ENCODE peak calls at places on chromosomes 7 and 10, in seven cellular contexts. I, F, Z, U, L, D and H are unnamed samples.

GRCh38 chr10:46106410-46107255 is 60.6 kb upstream of the MSMB start:
- DNase-seq in I (peak; percentile 44), F (peak; percentile 62), Z (no peak), U (no peak), L (peak; percentile 67), D (peak; percentile 78), H (peak; percentile 64)

GRCh38 chr10:87915989-87916388 is 52.6 kb downstream of the PTEN start:
- DNase-seq in I (no peak), F (peak; percentile 62), Z (no peak), U (no peak), L (peak; percentile 29), D (no peak), H (peak; percentile 28)

GRCh38 chr7:108016841-108017775 is 14.1 kb upstream of the LAMB1 start:
- DNase-seq in I (no peak), F (peak; percentile 57), Z (no peak), U (no peak), L (peak; percentile 70), D (no peak), H (peak; percentile 69)

GRCh38 chr7:94401411-94401810 is 6.7 kb downstream of the COL1A2 start:
- DNase-seq in I (no peak), F (peak; percentile 17), Z (no peak), U (no peak), L (peak; percentile 58), D (no peak), H (no peak)

GRCh38 chr7:98282727-98283126 is 1.2 kb downstream of the BRI3 start:
- DNase-seq in I (no peak), F (no peak), Z (no peak), U (no peak), L (peak; percentile 28), D (no peak), H (peak; percentile 46)

GRCh38 chr10:86313621-86314041 is 53.0 kb downstream of the GRID1 start:
- DNase-seq in I (no peak), F (no peak), Z (no peak), U (no peak), L (no peak), D (no peak), H (no peak)

GRCh38 chr10:126997801-126998590 is 92.8 kb downstream of the DOCK1 start:
- DNase-seq in I (no peak), F (no peak), Z (no peak), U (no peak), L (no peak), D (no peak), H (no peak)

GRCh38 chr7:131231381-131232220 is 96.1 kb upstream of the MKLN1 start:
- DNase-seq in I (peak; percentile 61), F (peak; percentile 70), Z (no peak), U (no peak), L (peak; percentile 80), D (no peak), H (peak; percentile 79)

GRCh38 chr10:79055100-79055782 is 13.5 kb upstream of the ZMIZ1 start:
- DNase-seq in I (no peak), F (no peak), Z (no peak), U (no peak), L (no peak), D (peak; percentile 9), H (no peak)

GRCh38 chr7:100865971-100866720 is 1.0 kb upstream of the TRIP6 start:
- DNase-seq in I (peak; percentile 51), F (peak; percentile 49), Z (no peak), U (no peak), L (no peak), D (peak; percentile 89), H (no peak)

GRCh38 chr10:95403690-95404459 is 113.1 kb upstream of the PDLIM1 start:
- DNase-seq in I (no peak), F (no peak), Z (no peak), U (no peak), L (no peak), D (no peak), H (no peak)

GRCh38 chr10:75650648-75651047 is 219.2 kb downstream of the LRMDA start:
- DNase-seq in I (no peak), F (no peak), Z (no peak), U (no peak), L (no peak), D (no peak), H (no peak)

GRCh38 chr10:75648854-75649253 is 217.4 kb downstream of the LRMDA start:
- DNase-seq in I (no peak), F (no peak), Z (no peak), U (peak; percentile 16), L (no peak), D (no peak), H (no peak)

GRCh38 chr10:75652136-75652535 is 220.7 kb downstream of the LRMDA start:
- DNase-seq in I (no peak), F (peak; percentile 60), Z (no peak), U (no peak), L (no peak), D (no peak), H (no peak)

GRCh38 chr10:75653761-75654160 is 222.3 kb downstream of the LRMDA start:
- DNase-seq in I (no peak), F (no peak), Z (no peak), U (no peak), L (no peak), D (no peak), H (no peak)

GRCh38 chr10:75651452-75651851 is 220.0 kb downstream of the LRMDA start:
- DNase-seq in I (no peak), F (no peak), Z (no peak), U (no peak), L (peak; percentile 34), D (no peak), H (peak; percentile 6)
- TF ChIP-seq CTCF in I (no peak), F (peak; percentile 8), Z (peak; percentile 37), U (peak; percentile 36), L (peak; percentile 52), D (peak; percentile 13), H (peak; percentile 6)

GRCh38 chr7:157009778-157010587 is 480 bp downstream of the MNX1 start:
- DNase-seq in I (no peak), F (no peak), Z (no peak), U (no peak), L (no peak), D (no peak), H (no peak)

GRCh38 chr7:157009170-157009777 is 1.2 kb downstream of the MNX1 start:
- DNase-seq in I (no peak), F (no peak), Z (no peak), U (peak; percentile 10), L (no peak), D (no peak), H (no peak)

GRCh38 chr7:157006829-157007469 is 3.5 kb downstream of the MNX1 start:
- DNase-seq in I (no peak), F (no peak), Z (no peak), U (no peak), L (no peak), D (no peak), H (no peak)

GRCh38 chr7:157007470-157008066 is 2.9 kb downstream of the MNX1 start:
- DNase-seq in I (no peak), F (no peak), Z (no peak), U (no peak), L (no peak), D (no peak), H (no peak)

DNA sequence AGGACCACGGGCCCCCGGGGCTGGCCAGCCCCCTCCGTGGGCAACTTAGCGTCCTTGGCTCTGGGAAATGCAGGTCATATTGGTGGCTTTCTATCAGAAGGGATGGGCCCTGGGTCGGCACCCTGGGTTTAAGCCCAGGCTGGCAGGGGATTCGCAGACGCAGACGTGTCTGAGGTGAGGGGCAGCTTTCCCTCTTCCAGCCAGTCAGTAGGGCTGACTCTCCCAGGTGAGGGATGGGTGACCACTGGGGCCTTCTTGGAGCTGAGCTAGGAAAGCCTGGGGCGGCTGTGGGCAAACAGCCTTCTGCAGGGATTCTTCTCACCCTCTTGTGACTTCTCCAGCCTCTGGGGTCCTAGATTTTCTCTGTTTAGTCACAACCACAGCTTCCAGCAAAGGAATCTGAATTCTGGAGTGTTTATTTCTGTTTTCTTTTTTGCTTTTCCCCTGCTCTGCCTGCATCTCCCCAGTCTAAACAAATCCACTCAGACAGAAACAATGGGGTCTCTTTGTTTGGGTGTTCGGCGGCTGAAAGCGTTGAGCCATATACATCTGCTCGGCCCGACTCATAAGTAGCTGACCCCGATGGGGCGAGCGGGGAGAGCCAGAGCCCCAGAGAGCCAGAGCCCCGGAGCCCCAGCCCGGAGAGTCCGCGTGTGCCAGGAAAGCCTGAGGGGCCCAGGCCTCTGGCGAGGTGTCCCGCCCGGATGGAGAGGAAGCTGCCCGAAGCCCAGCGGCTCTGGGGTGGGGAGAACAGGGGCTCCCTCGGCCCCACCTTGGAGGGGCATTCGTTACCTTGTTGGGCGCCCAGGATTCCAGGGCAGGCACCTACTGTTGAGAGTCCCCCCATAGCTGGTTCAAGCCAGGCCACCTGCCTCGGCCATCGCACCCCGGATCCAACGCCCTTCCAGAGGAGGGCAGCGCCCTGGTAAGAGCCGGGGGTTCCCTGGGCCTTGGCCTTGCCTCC is 2.0 kb downstream of the MNX1 start:
- DNase-seq in I (no peak), F (no peak), Z (no peak), U (no peak), L (no peak), D (no peak), H (no peak)
- H3K4me3 ChIP-seq in I (no peak overlapping the region), F (no peak overlapping the region), Z (no peak overlapping the region), U (peak overlapping the region; percentile 42), L (no peak overlapping the region), D (peak overlapping the region; percentile 34), H (no peak overlapping the region)

GRCh38 chr10:5042922-5043321 is 39.3 kb upstream of the AKR1C2 start:
- DNase-seq in I (no peak), F (no peak), Z (no peak), U (no peak), L (no peak), D (no peak), H (no peak)

GRCh38 chr10:5041471-5042023 is 37.9 kb upstream of the AKR1C2 start:
- DNase-seq in I (no peak), F (no peak), Z (no peak), U (no peak), L (no peak), D (no peak), H (no peak)

GRCh38 chr10:5040781-5041470 is 37.3 kb upstream of the AKR1C2 start:
- DNase-seq in I (no peak), F (no peak), Z (no peak), U (peak; percentile 48), L (peak; percentile 52), D (no peak), H (peak; percentile 54)

GRCh38 chr10:5038703-5039102 is 35.0 kb upstream of the AKR1C2 start:
- DNase-seq in I (no peak), F (peak; percentile 42), Z (no peak), U (no peak), L (peak; percentile 49), D (no peak), H (peak; percentile 65)

DNA sequence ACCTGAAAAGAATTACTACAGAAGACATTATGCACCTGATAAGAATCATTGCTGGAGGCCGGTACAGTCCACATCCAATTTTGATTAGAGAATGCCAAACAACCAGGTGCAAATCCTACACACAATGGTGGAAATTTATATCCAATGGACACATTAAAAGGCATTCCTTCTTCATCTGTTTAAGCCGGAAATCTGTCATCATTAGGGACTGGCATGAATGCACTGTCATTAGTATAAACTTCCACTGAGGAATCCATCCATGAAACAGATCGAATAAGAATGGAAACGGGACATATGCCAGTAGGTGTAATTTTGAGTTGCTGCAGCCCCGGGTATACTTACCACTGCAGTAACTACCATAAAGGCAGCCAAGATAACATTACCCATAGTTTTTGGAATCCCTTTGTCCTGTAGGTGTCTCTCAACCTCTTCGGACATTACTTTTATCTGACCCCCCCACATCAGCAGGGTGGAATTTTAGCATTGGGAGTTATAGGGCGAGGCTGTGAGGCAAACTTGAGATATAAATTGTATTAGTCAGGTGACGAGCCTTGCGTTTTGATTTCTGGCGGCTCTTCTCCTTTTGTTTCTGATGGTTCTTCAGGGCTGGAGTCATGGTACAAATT is 36.5 kb upstream of the AKR1C2 start:
- DNase-seq in I (no peak), F (no peak), Z (no peak), U (no peak), L (no peak), D (no peak), H (no peak)
- TF ChIP-seq CTCF in I (no peak), F (no peak), Z (no peak), U (no peak), L (no peak), D (no peak), H (no peak)

GRCh38 chr7:50306491-50307367 is 2.2 kb downstream of the IKZF1 start:
- DNase-seq in I (no peak), F (no peak), Z (no peak), U (no peak), L (no peak), D (no peak), H (no peak)
- H3K4me3 ChIP-seq in I (peak overlapping the region; percentile 96), F (no peak overlapping the region), Z (no peak overlapping the region), U (no peak overlapping the region), L (no peak overlapping the region), D (peak overlapping the region; percentile 60), H (no peak overlapping the region)